ENCODE peak calls at places on chromosomes 5 and 9, in four cellular contexts. F is B cell, M is mammary epithelial cell, S is heart right ventricle. B is an unnamed sample.

GRCh38 chr9:37626708-37627293 is 24.0 kb upstream of the FRMPD1 start:
- DNase-seq in F (no peak), M (peak; percentile 37), S (no peak), B (no peak)

GRCh38 chr5:166566725-166567124 is 1724.7 kb upstream of the WWC1 start:
- DNase-seq in F (no peak), M (no peak), S (no peak), B (no peak)

GRCh38 chr5:86878250-86878649 is 260.5 kb downstream of the COX7C start:
- DNase-seq in F (no peak), M (no peak), S (no peak), B (no peak)

GRCh38 chr5:138502121-138502520 is 36.8 kb downstream of the EGR1 start:
- DNase-seq in F (no peak), M (no peak), S (no peak), B (no peak)

GRCh38 chr9:132124800-132125199 is 37.1 kb upstream of the NTNG2 start:
- DNase-seq in F (no peak), M (no peak), S (no peak), B (no peak)

GRCh38 chr9:134290603-134291451 is 35.4 kb upstream of the RXRA start:
- DNase-seq in F (no peak), M (no peak), S (no peak), B (no peak)

GRCh38 chr9:127021664-127022337 is 100.6 kb downstream of the ANGPTL2 start:
- DNase-seq in F (no peak), M (no peak), S (peak; percentile 91), B (peak; percentile 90)

GRCh38 chr9:74078647-74079046 is 418.5 kb upstream of the RORB start:
- DNase-seq in F (no peak), M (peak; percentile 56), S (no peak), B (no peak)

GRCh38 chr9:99400184-99400731 is 178.2 kb downstream of the SEC61B start:
- DNase-seq in F (no peak), M (no peak), S (peak; percentile 42), B (no peak)

GRCh38 chr9:131732061-131732526 is 7.8 kb downstream of the RAPGEF1 start:
- DNase-seq in F (no peak), M (peak; percentile 71), S (no peak), B (no peak)

GRCh38 chr5:43192558-43193170 is 639 bp downstream of the NIM1K start:
- DNase-seq in F (peak; percentile 50), M (peak; percentile 41), S (peak; percentile 9), B (no peak)

GRCh38 chr5:16976625-16977008 is 40.5 kb upstream of the MYO10 start:
- DNase-seq in F (no peak), M (no peak), S (no peak), B (no peak)

GRCh38 chr9:124574944-124575343 is 67.7 kb upstream of the NR5A1 start:
- DNase-seq in F (no peak), M (peak; percentile 93), S (no peak), B (no peak)

GRCh38 chr9:100066539-100066938 is 32.3 kb downstream of the ERP44 start:
- DNase-seq in F (peak; percentile 53), M (no peak), S (peak; percentile 40), B (no peak)

GRCh38 chr9:6715755-6716643 is 41.8 kb upstream of the KDM4C start:
- DNase-seq in F (peak; percentile 74), M (no peak), S (peak; percentile 25), B (no peak)

GRCh38 chr5:23035555-23036090 is 182.5 kb upstream of the CDH12 start:
- DNase-seq in F (peak; percentile 28), M (no peak), S (no peak), B (no peak)

GRCh38 chr9:114972510-114972909 is 42.1 kb upstream of the TNFSF8 start:
- DNase-seq in F (no peak), M (no peak), S (no peak), B (no peak)

GRCh38 chr9:2662496-2662895 is 40.9 kb downstream of the VLDLR start:
- DNase-seq in F (no peak), M (no peak), S (no peak), B (no peak)

GRCh38 chr5:59254055-59254687 is 639.4 kb downstream of the PDE4D start:
- DNase-seq in F (no peak), M (no peak), S (no peak), B (no peak)

GRCh38 chr5:4018007-4018406 is 422.4 kb downstream of the IRX1 start:
- DNase-seq in F (no peak), M (no peak), S (no peak), B (no peak)

GRCh38 chr5:124193371-124193789 is 553.1 kb downstream of the ZNF608 start:
- DNase-seq in F (no peak), M (peak; percentile 58), S (no peak), B (no peak)

GRCh38 chr5:74516217-74516636 is 124.3 kb downstream of the ENC1 start:
- DNase-seq in F (no peak), M (no peak), S (peak; percentile 40), B (no peak)

GRCh38 chr5:137328991-137329390 is 170.1 kb downstream of the SPOCK1 start:
- DNase-seq in F (no peak), M (no peak), S (no peak), B (no peak)

GRCh38 chr9:35385042-35385441 is 104.9 kb upstream of the RUSC2 start:
- DNase-seq in F (no peak), M (peak; percentile 14), S (no peak), B (no peak)

GRCh38 chr5:154694159-154694558 is 61.0 kb upstream of the LARP1 start:
- DNase-seq in F (no peak), M (no peak), S (no peak), B (no peak)

GRCh38 chr5:131671994-131672655 is 37.1 kb upstream of the RAPGEF6 start:
- DNase-seq in F (no peak), M (no peak), S (peak; percentile 36), B (no peak)

GRCh38 chr9:8486095-8486494 is 686.5 kb upstream of the DMAC1 start:
- DNase-seq in F (no peak), M (no peak), S (peak; percentile 25), B (no peak)

GRCh38 chr5:29516224-29516623 is 1677.3 kb upstream of the CDH6 start:
- DNase-seq in F (no peak), M (no peak), S (no peak), B (no peak)

GRCh38 chr9:77731930-77732329 is 83.8 kb upstream of the GNA14 start:
- DNase-seq in F (no peak), M (no peak), S (no peak), B (no peak)

GRCh38 chr9:113931140-113931539 is 55.0 kb downstream of the ZNF618 start:
- DNase-seq in F (no peak), M (no peak), S (no peak), B (peak; percentile 56)

DNA sequence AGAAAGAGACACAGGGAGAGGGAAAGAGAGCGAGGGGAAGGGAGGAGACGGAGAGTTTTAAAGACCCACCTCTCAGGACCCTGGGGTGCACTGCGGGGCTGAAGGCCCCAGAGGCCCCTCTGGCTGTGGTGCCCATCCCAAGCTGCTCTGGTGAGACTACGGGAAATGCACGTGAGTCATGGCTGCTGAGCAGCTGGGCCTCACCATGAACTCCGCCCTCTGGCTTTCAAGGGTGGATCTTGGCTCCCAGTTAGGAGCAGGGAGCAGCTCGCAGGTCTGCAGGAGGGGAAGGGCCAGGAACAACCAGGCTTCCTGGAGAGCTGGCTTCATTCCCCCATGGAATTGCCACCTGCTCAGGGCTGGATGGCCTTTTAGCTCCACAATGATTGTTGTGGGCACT is 7.8 kb downstream of the SLC6A3 start:
- DNase-seq in F (no peak), M (peak; percentile 9), S (no peak), B (peak; percentile 75)
- TF ChIP-seq CTCF in F (no peak), M (no peak), S (no peak), B (no peak)

DNA sequence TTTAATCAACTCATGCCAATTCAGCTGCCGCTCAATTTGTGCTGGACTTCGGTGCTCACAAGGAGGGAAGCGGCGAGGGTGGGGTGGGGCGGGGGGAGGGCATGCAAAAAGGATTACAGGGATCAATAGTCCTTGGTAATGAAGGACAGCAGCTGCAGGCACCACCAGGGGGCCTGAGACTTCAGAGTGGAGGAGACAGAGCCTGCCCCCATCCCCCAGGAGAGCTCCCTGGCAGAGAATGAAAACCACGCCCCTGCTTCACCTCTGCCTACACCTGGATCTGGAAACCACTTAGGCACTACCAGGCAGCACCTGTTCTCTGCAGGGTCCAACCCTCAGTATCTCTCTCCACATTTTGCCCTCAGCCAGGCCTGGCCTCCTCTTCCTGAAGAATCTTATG is 155.6 kb downstream of the TRIM32 start:
- DNase-seq in F (no peak), M (peak; percentile 20), S (no peak), B (no peak)
- TF ChIP-seq CTCF in F (no peak), M (peak; percentile 31), S (no peak), B (no peak)

GRCh38 chr5:82364497-82364896 is 86.3 kb upstream of the RPS23 start:
- DNase-seq in F (no peak), M (peak; percentile 45), S (peak; percentile 35), B (no peak)
- TF ChIP-seq CTCF in F (no peak), M (peak; percentile 53), S (peak; percentile 42), B (peak; percentile 75)

GRCh38 chr9:121222524-121223171 is 21.0 kb upstream of the RAB14 start:
- DNase-seq in F (no peak), M (peak; percentile 30), S (no peak), B (no peak)
- TF ChIP-seq CTCF in F (peak; percentile 52), M (peak; percentile 83), S (peak; percentile 72), B (peak; percentile 76)

DNA sequence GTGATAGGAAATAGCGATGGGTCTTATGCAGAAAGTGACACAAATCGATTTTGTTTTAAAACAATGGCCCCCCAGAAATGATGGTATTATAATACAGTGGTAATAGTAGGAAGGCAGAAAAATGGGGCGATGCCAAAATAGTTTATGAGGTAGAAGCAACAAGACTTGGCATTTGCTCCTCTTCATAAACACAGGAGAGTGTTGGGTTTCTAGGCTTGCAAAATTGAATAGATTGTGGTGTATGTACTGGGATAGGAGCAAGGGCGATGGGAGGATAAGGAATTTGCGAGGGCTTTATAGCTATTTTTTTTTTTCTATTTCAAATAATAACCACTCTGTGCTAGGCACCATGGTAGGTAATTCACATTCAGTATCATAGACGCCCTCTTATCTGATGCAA is 49.2 kb upstream of the ABCA1 start:
- DNase-seq in F (no peak), M (no peak), S (no peak), B (no peak)
- TF ChIP-seq CTCF in F (no peak), M (no peak), S (no peak), B (no peak)

B was measured in osteocyte.